ENCODE peak calls at places on chromosomes 2 and 18, in seven cellular contexts. M is iris pigment epithelial cell, L is HTR-8/SVneo, U is amniotic stem cell, H is GM03348, F is fibroblast of lung, R is M059J. Y is an unnamed sample.

GRCh38 chr2:119377266-119377972 is 10.6 kb downstream of the DBI start:
- DNase-seq in R (no peak), F (no peak), U (no peak), M (no peak), L (no peak), H (no peak), Y (no peak)

GRCh38 chr2:201909961-201910361 is 103.6 kb downstream of the CDK15 start:
- DNase-seq in L (no peak), H (peak; percentile 49), R (no peak), U (no peak), F (peak; percentile 76), M (peak; percentile 82), Y (peak; percentile 80)

GRCh38 chr2:177169810-177170514 is 42.6 kb upstream of the HNRNPA3 start:
- DNase-seq in F (no peak), H (no peak), U (no peak), R (no peak), L (no peak), M (no peak), Y (no peak)

GRCh38 chr2:229920011-229920781 is 1.6 kb downstream of the TRIP12 start:
- DNase-seq in H (peak; percentile 26), L (no peak), M (peak; percentile 29), F (peak; percentile 21), U (no peak), R (no peak), Y (no peak)

GRCh38 chr2:213242653-213243052 is 41.6 kb upstream of the SPAG16 start:
- DNase-seq in F (no peak), L (no peak), U (no peak), R (no peak), H (no peak), M (no peak), Y (no peak)

GRCh38 chr2:205902041-205902898 is 183.7 kb downstream of the INO80D start:
- DNase-seq in M (peak; percentile 18), F (peak; percentile 26), R (peak; percentile 42), L (no peak), H (no peak), U (no peak), Y (peak; percentile 46)

GRCh38 chr2:6828299-6828584 is 37.5 kb downstream of the CMPK2 start:
- DNase-seq in U (peak; percentile 45), R (peak; percentile 60), M (peak; percentile 57), L (no peak), H (peak; percentile 51), F (peak; percentile 40), Y (peak; percentile 54)

GRCh38 chr2:61537590-61538178 is 472 bp downstream of the XPO1 start:
- DNase-seq in F (peak; percentile 1), M (peak; percentile 14), R (no peak), L (no peak), H (no peak), U (no peak), Y (no peak)

GRCh38 chr2:138269726-138270125 is 231.8 kb upstream of the SPOPL start:
- DNase-seq in M (peak; percentile 3), L (no peak), H (peak; percentile 30), U (no peak), R (no peak), F (peak; percentile 71), Y (peak; percentile 13)

GRCh38 chr18:26970637-26971036 is 105.1 kb upstream of the AQP4 start:
- DNase-seq in L (no peak), H (no peak), M (no peak), F (no peak), U (no peak), R (no peak), Y (no peak)

Y was measured in IMR-90.